ENCODE peak calls at places on chromosomes 1 and 21, in six cellular contexts. One of them, this sample, is unnamed.
A peak's percentile ranks its signal among the peaks of the same experiment; 100 is the strongest.

GRCh38 chr1:21292991-21293536 is 2.8 kb upstream of the ECE1 start:
- DNase-seq in A549: no peak
- DNase-seq in NB4: no peak
- DNase-seq in GM12878: peak; percentile 85
- DNase-seq in HepG2: no peak
- DNase-seq in endothelial cell of umbilical vein: no peak
- DNase-seq in this sample: no peak

GRCh38 chr1:25080294-25081209 is 150.5 kb upstream of the RUNX3 start:
- DNase-seq in A549: no peak
- DNase-seq in NB4: peak; percentile 83
- DNase-seq in GM12878: no peak
- DNase-seq in HepG2: no peak
- DNase-seq in endothelial cell of umbilical vein: no peak
- DNase-seq in this sample: peak; percentile 44

GRCh38 chr1:107198581-107198980 is 57.7 kb downstream of the NTNG1 start:
- DNase-seq in A549: no peak
- DNase-seq in NB4: no peak
- DNase-seq in GM12878: no peak
- DNase-seq in HepG2: no peak
- DNase-seq in endothelial cell of umbilical vein: no peak
- DNase-seq in this sample: no peak

GRCh38 chr21:14685568-14685967 is 139.5 kb upstream of the SAMSN1 start:
- DNase-seq in A549: no peak
- DNase-seq in NB4: peak; percentile 80
- DNase-seq in GM12878: peak; percentile 49
- DNase-seq in HepG2: no peak
- DNase-seq in endothelial cell of umbilical vein: no peak
- DNase-seq in this sample: no peak

GRCh38 chr1:15004396-15004795 is 149.2 kb upstream of the TMEM51 start:
- DNase-seq in A549: no peak
- DNase-seq in NB4: no peak
- DNase-seq in GM12878: peak; percentile 0
- DNase-seq in HepG2: no peak
- DNase-seq in endothelial cell of umbilical vein: no peak
- DNase-seq in this sample: no peak

GRCh38 chr1:209155556-209155955 is 428.0 kb upstream of the CAMK1G start:
- DNase-seq in A549: no peak
- DNase-seq in NB4: no peak
- DNase-seq in GM12878: no peak
- DNase-seq in HepG2: no peak
- DNase-seq in endothelial cell of umbilical vein: no peak
- DNase-seq in this sample: no peak

GRCh38 chr1:6184083-6184783 is 4.1 kb upstream of the CHD5 start:
- DNase-seq in A549: no peak
- DNase-seq in NB4: peak; percentile 45
- DNase-seq in GM12878: no peak
- DNase-seq in HepG2: no peak
- DNase-seq in endothelial cell of umbilical vein: no peak
- DNase-seq in this sample: no peak

GRCh38 chr1:176701151-176701866 is 238.3 kb downstream of the PAPPA2 start:
- DNase-seq in A549: no peak
- DNase-seq in NB4: no peak
- DNase-seq in GM12878: no peak
- DNase-seq in HepG2: no peak
- DNase-seq in endothelial cell of umbilical vein: no peak
- DNase-seq in this sample: no peak

GRCh38 chr21:45994086-45994661 is 12.6 kb downstream of the COL6A1 start:
- DNase-seq in A549: no peak
- DNase-seq in NB4: no peak
- DNase-seq in GM12878: no peak
- DNase-seq in HepG2: no peak
- DNase-seq in endothelial cell of umbilical vein: no peak
- DNase-seq in this sample: no peak

GRCh38 chr1:20974951-20975350 is 187.8 kb upstream of the HP1BP3 start:
- DNase-seq in A549: no peak
- DNase-seq in NB4: no peak
- DNase-seq in GM12878: no peak
- DNase-seq in HepG2: no peak
- DNase-seq in endothelial cell of umbilical vein: no peak
- DNase-seq in this sample: no peak

GRCh38 chr21:16571594-16571993 is 841.8 kb downstream of the USP25 start:
- DNase-seq in A549: no peak
- DNase-seq in NB4: no peak
- DNase-seq in GM12878: no peak
- DNase-seq in HepG2: no peak
- DNase-seq in endothelial cell of umbilical vein: no peak
- DNase-seq in this sample: no peak

GRCh38 chr21:45060675-45061311 is 13.6 kb upstream of the ADARB1 start:
- DNase-seq in A549: no peak
- DNase-seq in NB4: no peak
- DNase-seq in GM12878: no peak
- DNase-seq in HepG2: no peak
- DNase-seq in endothelial cell of umbilical vein: no peak
- DNase-seq in this sample: no peak

GRCh38 chr1:219119839-219120238 is 53.8 kb upstream of the LYPLAL1 start:
- DNase-seq in A549: no peak
- DNase-seq in NB4: peak; percentile 82
- DNase-seq in GM12878: no peak
- DNase-seq in HepG2: no peak
- DNase-seq in endothelial cell of umbilical vein: no peak
- DNase-seq in this sample: peak; percentile 49

GRCh38 chr1:23528245-23528978 is 2.6 kb downstream of the E2F2 start:
- DNase-seq in A549: peak; percentile 84
- DNase-seq in NB4: peak; percentile 86
- DNase-seq in GM12878: peak; percentile 76
- DNase-seq in HepG2: peak; percentile 85
- DNase-seq in endothelial cell of umbilical vein: peak; percentile 49
- DNase-seq in this sample: peak; percentile 95

GRCh38 chr1:156118175-156118868 is 3.8 kb downstream of the LMNA start:
- DNase-seq in A549: no peak
- DNase-seq in NB4: no peak
- DNase-seq in GM12878: no peak
- DNase-seq in HepG2: peak; percentile 84
- DNase-seq in endothelial cell of umbilical vein: no peak
- DNase-seq in this sample: no peak

GRCh38 chr1:77742011-77742555 is 17.6 kb downstream of the USP33 start:
- DNase-seq in A549: no peak
- DNase-seq in NB4: no peak
- DNase-seq in GM12878: no peak
- DNase-seq in HepG2: no peak
- DNase-seq in endothelial cell of umbilical vein: no peak
- DNase-seq in this sample: peak; percentile 14

GRCh38 chr1:32878183-32878582 is 7.5 kb upstream of the FNDC5 start:
- DNase-seq in A549: peak; percentile 50
- DNase-seq in NB4: no peak
- DNase-seq in GM12878: no peak
- DNase-seq in HepG2: no peak
- DNase-seq in endothelial cell of umbilical vein: no peak
- DNase-seq in this sample: no peak

GRCh38 chr1:46996659-46997281 is 26.7 kb upstream of the CYP4X1 start:
- DNase-seq in A549: no peak
- DNase-seq in NB4: peak; percentile 15
- DNase-seq in GM12878: no peak
- DNase-seq in HepG2: no peak
- DNase-seq in endothelial cell of umbilical vein: no peak
- DNase-seq in this sample: no peak
- TF ChIP-seq MYC in A549: no peak
- TF ChIP-seq MYC in NB4: no peak
- TF ChIP-seq MYC in GM12878: no peak
- TF ChIP-seq MYC in HepG2: no peak
- TF ChIP-seq MYC in endothelial cell of umbilical vein: no peak
- TF ChIP-seq MYC in this sample: no peak

DNA sequence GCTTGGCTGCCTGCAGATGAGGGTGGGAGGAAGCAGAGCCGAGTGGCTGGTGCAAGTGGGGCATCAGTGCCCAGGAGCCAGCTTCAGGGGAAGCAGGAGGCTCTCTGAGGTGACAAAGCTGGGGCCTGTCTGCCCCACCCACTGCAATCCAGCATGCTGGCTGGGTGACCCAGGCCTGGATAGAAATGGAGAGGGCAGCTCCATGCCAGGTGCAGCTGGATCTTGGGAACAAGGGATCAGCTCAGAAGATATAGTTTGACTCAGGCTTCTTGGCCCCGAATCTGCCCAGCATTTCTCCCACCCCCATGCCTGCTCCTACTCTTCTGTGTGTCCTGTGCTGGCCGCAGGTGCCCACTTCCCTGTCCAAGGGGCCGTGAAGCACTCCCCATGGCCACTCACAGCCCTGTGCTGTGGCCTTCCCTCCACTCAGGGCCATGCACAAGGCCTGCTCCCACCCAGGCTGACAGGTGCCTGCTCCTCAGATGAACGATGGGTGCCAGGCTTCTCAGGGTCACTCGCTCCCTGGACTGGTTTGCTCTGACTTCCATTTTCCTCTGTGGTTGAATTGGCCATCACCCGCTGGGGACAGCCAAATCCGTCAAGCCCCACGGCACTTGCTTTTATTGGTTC is 174.9 kb upstream of the VAMP3 start:
- DNase-seq in A549: no peak
- DNase-seq in NB4: no peak
- DNase-seq in GM12878: no peak
- DNase-seq in HepG2: no peak
- DNase-seq in endothelial cell of umbilical vein: no peak
- DNase-seq in this sample: no peak
- TF ChIP-seq MYC in A549: no peak
- TF ChIP-seq MYC in NB4: no peak
- TF ChIP-seq MYC in GM12878: no peak
- TF ChIP-seq MYC in HepG2: no peak
- TF ChIP-seq MYC in endothelial cell of umbilical vein: no peak
- TF ChIP-seq MYC in this sample: no peak

DNA sequence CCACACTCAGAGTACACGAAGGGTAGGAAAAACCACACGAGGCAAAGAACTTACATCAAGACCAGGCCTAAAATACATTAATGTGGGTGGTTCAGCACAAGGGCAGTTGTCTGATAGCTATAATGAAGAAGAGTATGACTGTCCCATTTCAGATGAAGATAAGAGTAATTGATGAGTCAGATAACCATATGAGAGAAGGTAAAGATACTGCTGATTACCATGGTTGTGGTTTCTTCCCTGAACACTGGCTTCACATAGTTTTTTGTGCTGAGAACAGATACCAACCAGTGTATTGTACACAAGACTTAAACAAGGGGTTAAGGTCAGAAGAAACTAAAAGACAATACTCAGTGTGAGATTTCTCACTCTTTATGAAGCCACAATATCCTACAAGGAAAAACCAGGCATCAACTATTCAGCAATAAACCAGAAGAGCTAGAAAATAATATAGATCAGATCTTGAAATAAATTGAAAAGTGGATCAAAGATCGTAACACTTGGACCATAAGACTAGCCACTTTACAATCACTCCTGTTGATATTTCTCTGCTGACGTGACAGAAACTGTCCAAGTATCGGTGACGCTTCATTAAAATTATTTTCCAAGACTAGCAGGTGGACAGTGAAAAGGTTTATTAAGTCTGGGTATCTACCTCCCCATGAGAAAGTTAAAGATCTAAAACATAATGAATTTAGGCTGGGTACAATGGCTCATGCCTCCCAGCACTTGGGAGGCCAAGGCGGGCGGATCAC is 28.6 kb downstream of the PUM1 start:
- DNase-seq in A549: no peak
- DNase-seq in NB4: peak; percentile 19
- DNase-seq in GM12878: peak; percentile 16
- DNase-seq in HepG2: no peak
- DNase-seq in endothelial cell of umbilical vein: no peak
- DNase-seq in this sample: no peak
- TF ChIP-seq MYC in A549: no peak
- TF ChIP-seq MYC in NB4: no peak
- TF ChIP-seq MYC in GM12878: no peak
- TF ChIP-seq MYC in HepG2: no peak
- TF ChIP-seq MYC in endothelial cell of umbilical vein: no peak
- TF ChIP-seq MYC in this sample: no peak

DNA sequence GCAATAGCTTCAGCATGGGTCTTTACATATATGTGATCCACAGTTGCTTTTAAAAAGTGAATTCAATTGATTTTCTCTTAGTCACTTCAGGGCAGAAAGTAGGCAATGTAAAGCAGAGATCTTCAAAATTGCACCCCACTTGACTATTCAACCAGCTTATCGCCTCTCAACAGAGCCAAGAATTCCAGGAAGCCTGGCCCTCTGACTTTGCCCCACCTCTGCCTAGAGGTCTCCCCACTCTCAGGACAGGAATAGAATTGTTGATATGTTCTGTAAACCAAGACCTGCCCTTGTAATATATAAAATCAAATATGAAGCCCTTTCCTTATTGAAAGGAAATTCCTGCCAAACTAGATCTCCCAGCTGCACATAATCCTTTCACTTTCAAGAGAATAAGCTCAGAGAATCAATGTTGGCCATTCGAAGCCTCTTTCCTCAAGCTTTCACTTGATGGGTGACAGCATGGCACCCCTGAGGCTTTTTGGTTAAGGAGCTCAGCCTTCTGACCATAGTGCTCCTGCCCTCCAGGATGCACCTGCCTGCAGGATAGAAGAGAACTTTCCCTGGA is 116.2 kb upstream of the DPT start:
- DNase-seq in A549: no peak
- DNase-seq in NB4: no peak
- DNase-seq in GM12878: no peak
- DNase-seq in HepG2: no peak
- DNase-seq in endothelial cell of umbilical vein: no peak
- DNase-seq in this sample: no peak
- TF ChIP-seq MYC in A549: no peak
- TF ChIP-seq MYC in NB4: no peak
- TF ChIP-seq MYC in GM12878: no peak
- TF ChIP-seq MYC in HepG2: no peak
- TF ChIP-seq MYC in endothelial cell of umbilical vein: no peak
- TF ChIP-seq MYC in this sample: no peak

DNA sequence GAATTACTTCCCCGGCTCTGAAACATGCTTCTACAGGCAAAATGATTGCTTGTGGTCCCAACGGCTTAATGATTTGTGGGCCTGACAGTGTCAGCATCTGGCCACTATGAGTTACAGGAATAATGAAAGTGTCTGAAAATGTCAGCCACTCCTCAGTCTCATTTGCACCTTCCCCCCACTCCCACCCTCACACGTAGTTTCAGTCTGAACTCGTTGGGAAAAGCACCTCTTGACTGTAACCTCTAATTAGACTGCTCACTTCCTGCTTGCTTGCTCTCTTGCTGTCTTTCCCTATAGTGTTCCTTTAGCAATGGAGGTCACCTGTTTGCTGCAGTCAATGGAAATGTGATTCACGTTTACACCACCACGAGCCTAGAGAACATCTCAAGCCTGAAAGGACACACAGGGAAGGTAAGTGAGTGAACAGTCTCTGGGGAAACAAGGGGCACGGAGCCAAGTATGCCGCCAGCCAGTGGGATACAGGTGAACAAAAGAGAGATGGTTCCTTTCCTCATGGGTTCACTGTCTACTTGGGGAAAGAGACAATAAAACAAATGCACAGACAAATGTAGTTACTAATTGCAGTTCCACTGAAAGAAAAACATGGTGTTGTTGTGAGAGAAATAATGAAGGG is 27.1 kb downstream of the CFAP57 start:
- DNase-seq in A549: no peak
- DNase-seq in NB4: no peak
- DNase-seq in GM12878: peak; percentile 88
- DNase-seq in HepG2: no peak
- DNase-seq in endothelial cell of umbilical vein: no peak
- DNase-seq in this sample: no peak
- TF ChIP-seq MYC in A549: no peak
- TF ChIP-seq MYC in NB4: no peak
- TF ChIP-seq MYC in GM12878: no peak
- TF ChIP-seq MYC in HepG2: no peak
- TF ChIP-seq MYC in endothelial cell of umbilical vein: no peak
- TF ChIP-seq MYC in this sample: no peak

GRCh38 chr1:236158719-236159118 is 16.4 kb downstream of the GPR137B start:
- DNase-seq in A549: no peak
- DNase-seq in NB4: no peak
- DNase-seq in GM12878: no peak
- DNase-seq in HepG2: no peak
- DNase-seq in endothelial cell of umbilical vein: no peak
- DNase-seq in this sample: no peak
- TF ChIP-seq MYC in A549: no peak
- TF ChIP-seq MYC in NB4: no peak
- TF ChIP-seq MYC in GM12878: no peak
- TF ChIP-seq MYC in HepG2: no peak
- TF ChIP-seq MYC in endothelial cell of umbilical vein: no peak
- TF ChIP-seq MYC in this sample: no peak

This sample was measured in K562.